ENCODE peak calls at places on chromosomes 16 and 17, in eight cellular contexts. One of them, this sample, is unnamed.

GRCh38 chr16:25859645-25860044 is 167.9 kb downstream of the HS3ST4 start:
- DNase-seq in ovary: no peak
- DNase-seq in AG04450: no peak
- DNase-seq in AG10803: no peak
- DNase-seq in kidney epithelial cell: no peak
- DNase-seq in AG04449: no peak
- DNase-seq in dorsolateral prefrontal cortex: no peak
- DNase-seq in cardiac fibroblast: no peak
- DNase-seq in this sample: no peak

GRCh38 chr16:86971251-86971650 is 345.9 kb downstream of the C16orf95 start:
- DNase-seq in AG04450: no peak
- DNase-seq in ovary: no peak
- DNase-seq in cardiac fibroblast: no peak
- DNase-seq in kidney epithelial cell: no peak
- DNase-seq in dorsolateral prefrontal cortex: no peak
- DNase-seq in AG10803: peak
- DNase-seq in AG04449: no peak
- DNase-seq in this sample: no peak

GRCh38 chr17:52158450-52159042 is at the start of gene CA10:
- DNase-seq in kidney epithelial cell: no peak
- DNase-seq in ovary: no peak
- DNase-seq in dorsolateral prefrontal cortex: no peak
- DNase-seq in cardiac fibroblast: no peak
- DNase-seq in AG04449: no peak
- DNase-seq in AG10803: no peak
- DNase-seq in AG04450: no peak
- DNase-seq in this sample: no peak

GRCh38 chr17:43381204-43381603 is 17.6 kb upstream of the ARL4D start:
- DNase-seq in dorsolateral prefrontal cortex: no peak
- DNase-seq in AG04450: no peak
- DNase-seq in cardiac fibroblast: no peak
- DNase-seq in AG04449: no peak
- DNase-seq in kidney epithelial cell: no peak
- DNase-seq in ovary: no peak
- DNase-seq in AG10803: no peak
- DNase-seq in this sample: no peak

GRCh38 chr16:75260856-75261589 is 9.6 kb upstream of the BCAR1 start:
- DNase-seq in AG04450: no peak
- DNase-seq in kidney epithelial cell: no peak
- DNase-seq in cardiac fibroblast: no peak
- DNase-seq in AG04449: no peak
- DNase-seq in dorsolateral prefrontal cortex: no peak
- DNase-seq in ovary: no peak
- DNase-seq in AG10803: no peak
- DNase-seq in this sample: no peak

GRCh38 chr16:88695218-88695617 is 8.9 kb upstream of the SNAI3 start:
- DNase-seq in kidney epithelial cell: no peak
- DNase-seq in AG10803: no peak
- DNase-seq in ovary: no peak
- DNase-seq in AG04449: no peak
- DNase-seq in cardiac fibroblast: no peak
- DNase-seq in dorsolateral prefrontal cortex: no peak
- DNase-seq in AG04450: no peak
- DNase-seq in this sample: no peak

GRCh38 chr17:49201481-49201927 is 8.9 kb downstream of the GNGT2 start:
- DNase-seq in dorsolateral prefrontal cortex: no peak
- DNase-seq in AG04450: no peak
- DNase-seq in cardiac fibroblast: peak
- DNase-seq in kidney epithelial cell: no peak
- DNase-seq in AG04449: peak
- DNase-seq in AG10803: peak
- DNase-seq in ovary: no peak
- DNase-seq in this sample: no peak

GRCh38 chr17:8004899-8005298 is 2.5 kb downstream of the GUCY2D start:
- DNase-seq in kidney epithelial cell: no peak
- DNase-seq in cardiac fibroblast: peak
- DNase-seq in ovary: no peak
- DNase-seq in AG04449: no peak
- DNase-seq in dorsolateral prefrontal cortex: no peak
- DNase-seq in AG10803: peak
- DNase-seq in AG04450: peak
- DNase-seq in this sample: no peak

GRCh38 chr17:49850772-49851386 is 3.0 kb upstream of the TAC4 start:
- DNase-seq in dorsolateral prefrontal cortex: no peak
- DNase-seq in cardiac fibroblast: no peak
- DNase-seq in AG04449: no peak
- DNase-seq in kidney epithelial cell: no peak
- DNase-seq in AG04450: no peak
- DNase-seq in AG10803: peak
- DNase-seq in ovary: no peak
- DNase-seq in this sample: no peak

GRCh38 chr17:68777243-68777855 is 176.2 kb upstream of the FAM20A start:
- DNase-seq in AG04449: no peak
- DNase-seq in cardiac fibroblast: peak
- DNase-seq in kidney epithelial cell: no peak
- DNase-seq in ovary: peak
- DNase-seq in dorsolateral prefrontal cortex: no peak
- DNase-seq in AG04450: peak
- DNase-seq in AG10803: peak
- DNase-seq in this sample: peak

GRCh38 chr16:66365588-66365987 is 903 bp upstream of the CDH5 start:
- DNase-seq in cardiac fibroblast: peak
- DNase-seq in dorsolateral prefrontal cortex: no peak
- DNase-seq in kidney epithelial cell: no peak
- DNase-seq in AG10803: no peak
- DNase-seq in AG04450: no peak
- DNase-seq in AG04449: no peak
- DNase-seq in ovary: peak
- DNase-seq in this sample: no peak

GRCh38 chr16:53054670-53055485 is at the start of gene CHD9:
- DNase-seq in ovary: peak
- DNase-seq in dorsolateral prefrontal cortex: peak
- DNase-seq in AG04450: peak
- DNase-seq in AG10803: peak
- DNase-seq in kidney epithelial cell: no peak
- DNase-seq in cardiac fibroblast: peak
- DNase-seq in AG04449: no peak
- DNase-seq in this sample: peak

GRCh38 chr17:59361386-59361785 is 29.9 kb downstream of the YPEL2 start:
- DNase-seq in ovary: no peak
- DNase-seq in dorsolateral prefrontal cortex: no peak
- DNase-seq in kidney epithelial cell: no peak
- DNase-seq in cardiac fibroblast: peak
- DNase-seq in AG04450: no peak
- DNase-seq in AG04449: peak
- DNase-seq in AG10803: peak
- DNase-seq in this sample: peak

GRCh38 chr16:85234310-85235235 is 122.3 kb upstream of the CIBAR2 start:
- DNase-seq in kidney epithelial cell: no peak
- DNase-seq in cardiac fibroblast: peak
- DNase-seq in AG04450: peak
- DNase-seq in ovary: peak
- DNase-seq in dorsolateral prefrontal cortex: no peak
- DNase-seq in AG04449: no peak
- DNase-seq in AG10803: peak
- DNase-seq in this sample: peak

GRCh38 chr16:88484505-88485365 is 31.7 kb downstream of the ZFPM1 start:
- DNase-seq in AG04449: no peak
- DNase-seq in AG10803: no peak
- DNase-seq in AG04450: no peak
- DNase-seq in ovary: no peak
- DNase-seq in kidney epithelial cell: no peak
- DNase-seq in dorsolateral prefrontal cortex: no peak
- DNase-seq in cardiac fibroblast: no peak
- DNase-seq in this sample: no peak

GRCh38 chr16:57911711-57912110 is 59.2 kb downstream of the CNGB1 start:
- DNase-seq in AG10803: no peak
- DNase-seq in cardiac fibroblast: no peak
- DNase-seq in ovary: no peak
- DNase-seq in dorsolateral prefrontal cortex: no peak
- DNase-seq in AG04450: no peak
- DNase-seq in AG04449: no peak
- DNase-seq in kidney epithelial cell: no peak
- DNase-seq in this sample: no peak

GRCh38 chr17:18262111-18262510 is 1.6 kb downstream of the MIEF2 start:
- DNase-seq in kidney epithelial cell: no peak
- DNase-seq in ovary: no peak
- DNase-seq in dorsolateral prefrontal cortex: no peak
- DNase-seq in AG10803: no peak
- DNase-seq in cardiac fibroblast: no peak
- DNase-seq in AG04449: no peak
- DNase-seq in AG04450: no peak
- DNase-seq in this sample: no peak

GRCh38 chr17:60652484-60653247 is 25.0 kb upstream of the BCAS3 start:
- DNase-seq in AG04449: no peak
- DNase-seq in ovary: no peak
- DNase-seq in kidney epithelial cell: no peak
- DNase-seq in AG10803: no peak
- DNase-seq in dorsolateral prefrontal cortex: no peak
- DNase-seq in cardiac fibroblast: no peak
- DNase-seq in AG04450: no peak
- DNase-seq in this sample: no peak

GRCh38 chr17:298791-299450 is 53.7 kb downstream of the RPH3AL start:
- DNase-seq in AG10803: no peak
- DNase-seq in AG04450: no peak
- DNase-seq in ovary: peak
- DNase-seq in AG04449: no peak
- DNase-seq in cardiac fibroblast: peak
- DNase-seq in kidney epithelial cell: no peak
- DNase-seq in dorsolateral prefrontal cortex: no peak
- DNase-seq in this sample: no peak

GRCh38 chr16:15782573-15783365 is 74.1 kb downstream of the MYH11 start:
- DNase-seq in AG04450: no peak
- DNase-seq in kidney epithelial cell: no peak
- DNase-seq in AG10803: no peak
- DNase-seq in AG04449: no peak
- DNase-seq in ovary: no peak
- DNase-seq in cardiac fibroblast: no peak
- DNase-seq in dorsolateral prefrontal cortex: no peak
- DNase-seq in this sample: no peak
- TF ChIP-seq CTCF in AG04450: no peak
- TF ChIP-seq CTCF in kidney epithelial cell: no peak
- TF ChIP-seq CTCF in AG10803: no peak
- TF ChIP-seq CTCF in AG04449: no peak
- TF ChIP-seq CTCF in ovary: no peak
- TF ChIP-seq CTCF in cardiac fibroblast: no peak
- TF ChIP-seq CTCF in dorsolateral prefrontal cortex: no peak
- TF ChIP-seq CTCF in this sample: no peak

GRCh38 chr16:342455-343213 is 9.9 kb downstream of the AXIN1 start:
- DNase-seq in ovary: no peak
- DNase-seq in cardiac fibroblast: no peak
- DNase-seq in AG04449: no peak
- DNase-seq in AG10803: no peak
- DNase-seq in AG04450: no peak
- DNase-seq in dorsolateral prefrontal cortex: no peak
- DNase-seq in kidney epithelial cell: no peak
- DNase-seq in this sample: no peak
- TF ChIP-seq CTCF in ovary: no peak
- TF ChIP-seq CTCF in cardiac fibroblast: no peak
- TF ChIP-seq CTCF in AG04449: no peak
- TF ChIP-seq CTCF in AG10803: no peak
- TF ChIP-seq CTCF in AG04450: no peak
- TF ChIP-seq CTCF in dorsolateral prefrontal cortex: no peak
- TF ChIP-seq CTCF in kidney epithelial cell: no peak
- TF ChIP-seq CTCF in this sample: no peak

GRCh38 chr16:54813778-54814177 is 116.9 kb upstream of the IRX5 start:
- DNase-seq in AG04449: no peak
- DNase-seq in AG10803: no peak
- DNase-seq in kidney epithelial cell: no peak
- DNase-seq in AG04450: no peak
- DNase-seq in dorsolateral prefrontal cortex: no peak
- DNase-seq in ovary: no peak
- DNase-seq in cardiac fibroblast: no peak
- DNase-seq in this sample: no peak

GRCh38 chr16:54808890-54809289 is 121.8 kb upstream of the IRX5 start:
- DNase-seq in dorsolateral prefrontal cortex: no peak
- DNase-seq in AG04450: no peak
- DNase-seq in AG10803: no peak
- DNase-seq in cardiac fibroblast: no peak
- DNase-seq in AG04449: no peak
- DNase-seq in kidney epithelial cell: no peak
- DNase-seq in ovary: no peak
- DNase-seq in this sample: no peak

GRCh38 chr16:54816471-54816870 is 114.2 kb upstream of the IRX5 start:
- DNase-seq in kidney epithelial cell: no peak
- DNase-seq in dorsolateral prefrontal cortex: no peak
- DNase-seq in AG04450: no peak
- DNase-seq in cardiac fibroblast: no peak
- DNase-seq in ovary: no peak
- DNase-seq in AG04449: no peak
- DNase-seq in AG10803: no peak
- DNase-seq in this sample: no peak

GRCh38 chr16:54815177-54815576 is 115.5 kb upstream of the IRX5 start:
- DNase-seq in dorsolateral prefrontal cortex: no peak
- DNase-seq in cardiac fibroblast: no peak
- DNase-seq in AG04450: no peak
- DNase-seq in AG10803: no peak
- DNase-seq in ovary: no peak
- DNase-seq in AG04449: no peak
- DNase-seq in kidney epithelial cell: no peak
- DNase-seq in this sample: no peak

DNA sequence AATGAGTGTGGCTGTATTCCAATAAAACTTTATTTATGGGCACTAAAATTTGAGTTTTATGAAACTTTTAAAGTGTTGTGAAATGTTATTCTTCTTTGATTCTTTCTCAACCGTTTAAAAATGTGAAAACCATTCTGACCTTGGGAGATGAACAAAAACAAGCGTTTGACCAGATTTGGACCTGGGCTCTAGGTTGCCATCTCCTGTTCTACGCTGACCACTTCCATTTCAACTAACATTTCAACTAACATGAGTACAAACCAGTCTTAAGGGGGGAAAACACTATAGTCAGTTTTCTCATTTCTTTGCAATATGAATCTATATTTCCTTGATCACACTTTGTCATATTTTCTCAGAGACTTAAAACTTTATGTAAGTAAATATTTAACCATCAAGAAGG is 118.4 kb upstream of the IRX5 start:
- DNase-seq in ovary: no peak
- DNase-seq in AG04450: no peak
- DNase-seq in AG04449: no peak
- DNase-seq in dorsolateral prefrontal cortex: no peak
- DNase-seq in AG10803: peak
- DNase-seq in cardiac fibroblast: peak
- DNase-seq in kidney epithelial cell: no peak
- DNase-seq in this sample: no peak
- TF ChIP-seq CTCF in ovary: no peak
- TF ChIP-seq CTCF in AG04450: no peak
- TF ChIP-seq CTCF in AG04449: peak
- TF ChIP-seq CTCF in dorsolateral prefrontal cortex: no peak
- TF ChIP-seq CTCF in AG10803: peak
- TF ChIP-seq CTCF in cardiac fibroblast: peak
- TF ChIP-seq CTCF in kidney epithelial cell: no peak
- TF ChIP-seq CTCF in this sample: peak

DNA sequence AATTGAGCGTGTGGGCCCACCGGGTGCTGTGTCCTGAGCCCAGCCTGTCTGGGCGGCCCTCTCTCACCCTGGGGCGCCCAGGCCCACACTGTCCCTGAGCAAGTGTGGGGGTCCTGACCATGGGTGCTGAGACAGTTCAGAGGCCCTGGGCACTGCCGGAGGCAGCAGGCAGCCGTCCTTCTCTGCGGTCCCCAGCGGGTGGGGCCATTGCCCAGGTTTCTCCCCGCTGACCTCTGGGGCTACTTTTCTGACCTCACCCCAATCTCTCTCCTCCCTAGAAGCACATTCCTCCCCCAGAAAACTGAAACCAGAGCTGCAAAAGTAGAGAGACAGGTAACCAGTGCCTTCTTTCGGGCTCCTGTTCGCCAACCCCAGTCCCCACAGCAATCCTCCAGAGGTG is 36.0 kb upstream of the PVALEF start:
- DNase-seq in cardiac fibroblast: no peak
- DNase-seq in AG04449: no peak
- DNase-seq in AG10803: no peak
- DNase-seq in kidney epithelial cell: no peak
- DNase-seq in ovary: no peak
- DNase-seq in dorsolateral prefrontal cortex: no peak
- DNase-seq in AG04450: no peak
- DNase-seq in this sample: no peak
- TF ChIP-seq CTCF in cardiac fibroblast: no peak
- TF ChIP-seq CTCF in AG04449: no peak
- TF ChIP-seq CTCF in AG10803: no peak
- TF ChIP-seq CTCF in kidney epithelial cell: peak
- TF ChIP-seq CTCF in ovary: no peak
- TF ChIP-seq CTCF in dorsolateral prefrontal cortex: no peak
- TF ChIP-seq CTCF in AG04450: no peak
- TF ChIP-seq CTCF in this sample: no peak